ENCODE peak calls at places on chromosomes 13 and 19, in five cellular contexts. One of them, this sample, is unnamed.

GRCh38 chr19:41690801-41691065 is 2.7 kb upstream of the CEACAM7 start:
- DNase-seq in BJ: no peak
- DNase-seq in endothelial cell: no peak
- DNase-seq in endodermal cell: no peak
- DNase-seq in left ventricle myocardium inferior: no peak
- DNase-seq in this sample: no peak

GRCh38 chr13:77860621-77861020 is 58.0 kb downstream of the EDNRB start:
- DNase-seq in BJ: peak; percentile 3
- DNase-seq in endothelial cell: no peak
- DNase-seq in endodermal cell: no peak
- DNase-seq in left ventricle myocardium inferior: no peak
- DNase-seq in this sample: no peak

GRCh38 chr13:106117035-106117434 is 418.4 kb downstream of the EFNB2 start:
- DNase-seq in BJ: peak; percentile 50
- DNase-seq in endothelial cell: no peak
- DNase-seq in endodermal cell: no peak
- DNase-seq in left ventricle myocardium inferior: no peak
- DNase-seq in this sample: no peak

GRCh38 chr19:48568345-48568886 is 16.4 kb downstream of the SULT2B1 start:
- DNase-seq in BJ: peak; percentile 62
- DNase-seq in endothelial cell: no peak
- DNase-seq in endodermal cell: peak; percentile 90
- DNase-seq in left ventricle myocardium inferior: peak; percentile 87
- DNase-seq in this sample: no peak

GRCh38 chr13:50664961-50665360 is 178.5 kb downstream of the DLEU7 start:
- DNase-seq in BJ: no peak
- DNase-seq in endothelial cell: no peak
- DNase-seq in endodermal cell: peak; percentile 13
- DNase-seq in left ventricle myocardium inferior: no peak
- DNase-seq in this sample: no peak

GRCh38 chr19:17394891-17395415 is 957 bp upstream of the CCDC194 start:
- DNase-seq in BJ: no peak
- DNase-seq in endothelial cell: peak; percentile 71
- DNase-seq in endodermal cell: peak; percentile 89
- DNase-seq in left ventricle myocardium inferior: peak; percentile 68
- DNase-seq in this sample: peak; percentile 51

GRCh38 chr19:1163283-1163933 is 10.7 kb downstream of the SBNO2 start:
- DNase-seq in BJ: no peak
- DNase-seq in endothelial cell: no peak
- DNase-seq in endodermal cell: no peak
- DNase-seq in left ventricle myocardium inferior: peak; percentile 50
- DNase-seq in this sample: no peak

GRCh38 chr19:55549500-55550320 is 4.4 kb upstream of the SBK3 start:
- DNase-seq in BJ: peak; percentile 92
- DNase-seq in endothelial cell: peak; percentile 56
- DNase-seq in endodermal cell: peak; percentile 83
- DNase-seq in left ventricle myocardium inferior: no peak
- DNase-seq in this sample: peak; percentile 16

GRCh38 chr13:51333421-51333820 is 6.1 kb upstream of the SERPINE3 start:
- DNase-seq in BJ: no peak
- DNase-seq in endothelial cell: no peak
- DNase-seq in endodermal cell: no peak
- DNase-seq in left ventricle myocardium inferior: no peak
- DNase-seq in this sample: no peak

GRCh38 chr19:51346742-51347141 is 4.8 kb upstream of the VSIG10L start:
- DNase-seq in BJ: no peak
- DNase-seq in endothelial cell: no peak
- DNase-seq in endodermal cell: peak; percentile 52
- DNase-seq in left ventricle myocardium inferior: no peak
- DNase-seq in this sample: no peak
- TF ChIP-seq CTCF in BJ: no peak
- TF ChIP-seq CTCF in endothelial cell: no peak
- TF ChIP-seq CTCF in endodermal cell: peak; percentile 58
- TF ChIP-seq CTCF in left ventricle myocardium inferior: no peak
- TF ChIP-seq CTCF in this sample: no peak

DNA sequence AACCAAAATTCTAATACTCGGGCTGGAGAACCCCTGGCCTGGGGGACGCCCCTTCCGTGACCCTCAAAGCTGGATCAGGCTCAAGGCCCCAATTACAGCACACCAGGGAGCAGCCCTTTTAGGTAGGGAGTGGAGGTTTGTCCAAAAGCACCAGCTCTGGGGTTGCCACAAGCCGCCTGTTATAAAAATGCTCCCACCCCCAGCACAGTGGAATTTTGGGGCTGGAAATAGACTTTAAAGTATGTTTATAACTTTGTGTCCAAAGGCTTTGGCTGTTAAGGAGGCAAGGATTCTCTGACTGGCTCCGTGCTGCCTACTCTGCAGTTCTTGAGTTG is 564 bp upstream of the GMIP start:
- DNase-seq in BJ: no peak
- DNase-seq in endothelial cell: no peak
- DNase-seq in endodermal cell: no peak
- DNase-seq in left ventricle myocardium inferior: no peak
- DNase-seq in this sample: no peak
- TF ChIP-seq CTCF in BJ: no peak
- TF ChIP-seq CTCF in endothelial cell: peak; percentile 19
- TF ChIP-seq CTCF in endodermal cell: no peak
- TF ChIP-seq CTCF in left ventricle myocardium inferior: no peak
- TF ChIP-seq CTCF in this sample: no peak

GRCh38 chr13:36211567-36211966 is 2.8 kb downstream of the SOHLH2 start:
- DNase-seq in BJ: no peak
- DNase-seq in endothelial cell: no peak
- DNase-seq in endodermal cell: no peak
- DNase-seq in left ventricle myocardium inferior: no peak
- DNase-seq in this sample: no peak

GRCh38 chr13:36217456-36217855 is 3.1 kb upstream of the SOHLH2 start:
- DNase-seq in BJ: no peak
- DNase-seq in endothelial cell: no peak
- DNase-seq in endodermal cell: no peak
- DNase-seq in left ventricle myocardium inferior: no peak
- DNase-seq in this sample: no peak

GRCh38 chr13:36219883-36220282 is 5.5 kb upstream of the SOHLH2 start:
- DNase-seq in BJ: no peak
- DNase-seq in endothelial cell: no peak
- DNase-seq in endodermal cell: no peak
- DNase-seq in left ventricle myocardium inferior: no peak
- DNase-seq in this sample: no peak

GRCh38 chr13:36212789-36213188 is 1.6 kb downstream of the SOHLH2 start:
- DNase-seq in BJ: no peak
- DNase-seq in endothelial cell: no peak
- DNase-seq in endodermal cell: no peak
- DNase-seq in left ventricle myocardium inferior: no peak
- DNase-seq in this sample: no peak

DNA sequence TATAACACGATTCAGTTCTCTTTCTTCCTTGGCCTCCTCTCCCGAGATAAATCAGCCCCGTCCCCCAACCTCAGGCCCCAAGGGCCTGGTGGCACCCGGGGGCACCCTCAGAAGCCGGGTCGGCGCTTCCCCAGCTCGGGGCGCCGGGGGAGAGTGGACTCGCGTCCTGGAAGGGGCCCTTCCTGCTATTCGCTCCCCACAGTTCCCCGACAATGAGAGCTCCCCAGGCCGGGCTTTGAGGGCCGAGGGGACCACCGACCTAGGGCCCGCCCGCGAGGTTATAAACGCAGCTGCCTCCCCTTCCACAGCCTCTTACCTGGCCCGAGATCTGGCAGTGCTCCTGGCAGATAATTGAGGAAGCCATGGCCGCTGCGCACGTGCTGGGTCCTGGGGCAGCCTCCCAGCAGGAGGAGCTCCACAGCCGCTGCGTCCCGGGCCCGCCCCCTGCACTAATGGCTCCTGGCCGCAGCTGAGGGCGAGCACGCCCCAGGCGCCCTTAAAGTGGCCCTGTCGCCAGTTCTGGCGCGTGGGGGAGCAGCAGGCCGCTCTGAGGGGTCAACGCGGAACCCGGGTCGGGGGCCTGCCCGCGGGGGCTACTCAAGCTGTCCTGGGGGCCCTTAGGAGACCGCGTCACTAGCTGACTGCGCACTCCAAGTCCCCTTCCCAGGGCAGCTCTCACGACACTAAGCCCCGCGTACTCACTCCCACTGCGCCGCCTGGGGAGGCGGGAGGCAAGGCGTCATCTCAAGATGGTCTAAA is at the start of gene SOHLH2:
- DNase-seq in BJ: no peak
- DNase-seq in endothelial cell: no peak
- DNase-seq in endodermal cell: no peak
- DNase-seq in left ventricle myocardium inferior: no peak
- DNase-seq in this sample: no peak
- TF ChIP-seq CTCF in BJ: no peak
- TF ChIP-seq CTCF in endothelial cell: no peak
- TF ChIP-seq CTCF in endodermal cell: no peak
- TF ChIP-seq CTCF in left ventricle myocardium inferior: no peak
- TF ChIP-seq CTCF in this sample: no peak

GRCh38 chr19:9329999-9330398 is 6.0 kb downstream of the ZNF559 start:
- DNase-seq in BJ: no peak
- DNase-seq in endothelial cell: no peak
- DNase-seq in endodermal cell: no peak
- DNase-seq in left ventricle myocardium inferior: no peak
- DNase-seq in this sample: no peak

GRCh38 chr19:9323557-9323918 is 441 bp upstream of the ZNF559 start:
- DNase-seq in BJ: peak; percentile 24
- DNase-seq in endothelial cell: no peak
- DNase-seq in endodermal cell: no peak
- DNase-seq in left ventricle myocardium inferior: peak; percentile 67
- DNase-seq in this sample: no peak

GRCh38 chr19:9324584-9324962 is 594 bp downstream of the ZNF559 start:
- DNase-seq in BJ: no peak
- DNase-seq in endothelial cell: no peak
- DNase-seq in endodermal cell: no peak
- DNase-seq in left ventricle myocardium inferior: no peak
- DNase-seq in this sample: no peak

GRCh38 chr19:9321338-9321737 is 2.6 kb upstream of the ZNF559 start:
- DNase-seq in BJ: no peak
- DNase-seq in endothelial cell: no peak
- DNase-seq in endodermal cell: no peak
- DNase-seq in left ventricle myocardium inferior: no peak
- DNase-seq in this sample: no peak

GRCh38 chr19:9323919-9324583 is at the start of gene ZNF559:
- DNase-seq in BJ: peak; percentile 77
- DNase-seq in endothelial cell: peak; percentile 79
- DNase-seq in endodermal cell: peak; percentile 98
- DNase-seq in left ventricle myocardium inferior: peak; percentile 93
- DNase-seq in this sample: peak; percentile 96
- TF ChIP-seq CTCF in BJ: peak; percentile 44
- TF ChIP-seq CTCF in endothelial cell: peak; percentile 35
- TF ChIP-seq CTCF in endodermal cell: peak; percentile 76
- TF ChIP-seq CTCF in left ventricle myocardium inferior: peak; percentile 43
- TF ChIP-seq CTCF in this sample: peak; percentile 67

This sample was measured in neural crest cell.